ENCODE peak calls at places on chromosomes 11 and 22, in eight cellular contexts. P is GM12865; G is RPMI8226; W is nephron progenitor cell; X is HFFc6; E is fibroblast of the conjunctiva; R is effector memory CD4-positive, alpha-beta T cell; F is H7. A is an unnamed sample.

GRCh38 chr22:36776722-36777121 is 803 bp upstream of the IFT27 start:
- DNase-seq in R (no peak), W (no peak), P (peak), X (no peak), F (no peak), E (no peak), G (no peak), A (no peak)

GRCh38 chr22:19723165-19723989 is at the start of gene GP1BB:
- DNase-seq in P (peak), E (no peak), R (no peak), G (peak), X (no peak), F (peak), W (peak), A (no peak)

GRCh38 chr11:128599729-128600128 is 12.4 kb upstream of the ETS1 start:
- DNase-seq in G (no peak), X (peak), P (no peak), R (no peak), F (no peak), E (no peak), W (no peak), A (peak)

GRCh38 chr11:114832532-114833125 is 154.3 kb downstream of the NXPE2 start:
- DNase-seq in P (no peak), W (no peak), X (no peak), G (no peak), R (no peak), F (no peak), E (no peak), A (no peak)

GRCh38 chr11:71459767-71460320 is 6.8 kb downstream of the NADSYN1 start:
- DNase-seq in P (no peak), W (peak), F (no peak), R (no peak), X (no peak), E (no peak), G (no peak), A (no peak)

GRCh38 chr22:17853066-17853465 is 78.8 kb upstream of the BID start:
- DNase-seq in X (no peak), E (no peak), F (no peak), G (no peak), P (no peak), W (no peak), R (no peak), A (no peak)

GRCh38 chr11:34351687-34352469 is 5.9 kb downstream of the ABTB2 start:
- DNase-seq in P (peak), R (no peak), W (no peak), G (no peak), E (no peak), X (no peak), F (no peak), A (no peak)

GRCh38 chr11:69650081-69650831 is 9.3 kb downstream of the CCND1 start:
- DNase-seq in P (no peak), R (no peak), X (no peak), F (peak), G (no peak), W (no peak), E (no peak), A (no peak)

GRCh38 chr22:29116397-29117123 is 43.7 kb downstream of the KREMEN1 start:
- DNase-seq in P (no peak), W (no peak), G (no peak), R (no peak), E (no peak), F (no peak), X (no peak), A (no peak)

GRCh38 chr22:29266564-29267461 is 968 bp downstream of the RHBDD3 start:
- DNase-seq in E (no peak), F (peak), G (peak), W (peak), R (no peak), P (peak), X (no peak), A (peak)

GRCh38 chr11:118841469-118842222 is 42.0 kb upstream of the CXCR5 start:
- DNase-seq in E (no peak), X (no peak), F (no peak), W (no peak), G (peak), P (peak), R (peak), A (no peak)

GRCh38 chr11:126101241-126101929 is 38.7 kb upstream of the CDON start:
- DNase-seq in R (no peak), E (no peak), G (no peak), X (no peak), F (no peak), W (peak), P (no peak), A (no peak)

GRCh38 chr11:69001301-69002081 is 11.6 kb downstream of the MRGPRF start:
- DNase-seq in P (no peak), R (no peak), F (no peak), X (no peak), E (no peak), G (no peak), W (no peak), A (no peak)

GRCh38 chr11:8080674-8081590 is at the start of gene TUB:
- DNase-seq in W (peak), G (no peak), F (peak), E (no peak), P (no peak), R (no peak), X (no peak), A (peak)

GRCh38 chr11:109696191-109696897 is 274.4 kb downstream of the C11orf87 start:
- DNase-seq in G (no peak), F (no peak), E (peak), W (no peak), P (no peak), X (peak), R (no peak), A (peak)

GRCh38 chr11:1304376-1304775 is 5.1 kb downstream of the TOLLIP start:
- DNase-seq in E (no peak), P (no peak), W (no peak), X (no peak), F (peak), G (no peak), R (no peak), A (no peak)

GRCh38 chr11:108009497-108010360 is 1.0 kb downstream of the CUL5 start:
- DNase-seq in E (no peak), F (no peak), G (no peak), X (no peak), R (no peak), P (no peak), W (no peak), A (peak)

GRCh38 chr11:9982796-9983579 is 311.0 kb downstream of the SBF2 start:
- DNase-seq in P (no peak), R (no peak), E (no peak), X (no peak), F (no peak), G (no peak), W (no peak), A (peak)